ENCODE peak calls at places on chromosomes 16 and 17, in five cellular contexts. N is NCI-H2171 treated with DMSO at 0.1 percent for 48 hours; H is stimulated activated naive CD8-positive, alpha-beta T cell treated with anti-CD3 and anti-CD28 coated beads, Interleukin-15, amount 100 ng/mL, for 72 hours; S is NCI-H187 treated with DMSO at 0.1 percent for 48 hours; X is transverse colon. D is an unnamed sample.

GRCh38 chr16:74455619-74456289 is 34.5 kb upstream of the CLEC18B start:
- DNase-seq in N (no peak), H (no peak), S (no peak), X (no peak), D (no peak)

GRCh38 chr17:19306160-19307111 is 56.1 kb downstream of the B9D1 start:
- DNase-seq in N (no peak), H (peak; percentile 24), S (no peak), X (peak; percentile 48), D (no peak)

GRCh38 chr17:79781012-79781665 is 3.2 kb downstream of the CBX2 start:
- DNase-seq in N (no peak), H (no peak), S (no peak), X (no peak), D (no peak)

GRCh38 chr16:11781773-11782172 is 15.3 kb downstream of the ZC3H7A start:
- DNase-seq in N (peak; percentile 96), H (no peak), S (no peak), X (no peak), D (no peak)

GRCh38 chr17:53391197-53391596 is 431.5 kb upstream of the KIF2B start:
- DNase-seq in N (no peak), H (no peak), S (no peak), X (no peak), D (no peak)

GRCh38 chr17:40098846-40099626 is 1.4 kb downstream of the NR1D1 start:
- DNase-seq in N (peak; percentile 71), H (peak; percentile 96), S (peak; percentile 75), X (peak; percentile 100), D (peak; percentile 100)

GRCh38 chr17:73784015-73784603 is 139.9 kb upstream of the SDK2 start:
- DNase-seq in N (no peak), H (no peak), S (no peak), X (no peak), D (no peak)

GRCh38 chr16:55474821-55475220 is 4.2 kb upstream of the MMP2 start:
- DNase-seq in N (no peak), H (no peak), S (no peak), X (no peak), D (no peak)

GRCh38 chr16:745739-746138 is 4.9 kb upstream of the CIAO3 start:
- DNase-seq in N (no peak), H (no peak), S (no peak), X (no peak), D (peak; percentile 64)

GRCh38 chr17:74317071-74317470 is 9.0 kb upstream of the KIF19 start:
- DNase-seq in N (no peak), H (no peak), S (no peak), X (no peak), D (no peak)

GRCh38 chr16:53129281-53130192 is 74.7 kb downstream of the CHD9 start:
- DNase-seq in N (peak; percentile 42), H (no peak), S (no peak), X (no peak), D (no peak)

GRCh38 chr17:71084219-71084618 is 914.9 kb downstream of the KCNJ2 start:
- DNase-seq in N (peak; percentile 9), H (no peak), S (no peak), X (peak; percentile 46), D (peak; percentile 23)

GRCh38 chr16:57371494-57372371 is 557 bp upstream of the CX3CL1 start:
- DNase-seq in N (no peak), H (no peak), S (no peak), X (no peak), D (no peak)

GRCh38 chr17:64496348-64496785 is 487 bp downstream of the POLG2 start:
- DNase-seq in N (peak; percentile 31), H (no peak), S (no peak), X (no peak), D (no peak)

GRCh38 chr17:6554871-6555330 is 1.5 kb downstream of the PITPNM3 start:
- DNase-seq in N (no peak), H (no peak), S (no peak), X (peak; percentile 74), D (peak; percentile 72)

GRCh38 chr17:622356-622755 is 92.3 kb downstream of the VPS53 start:
- DNase-seq in N (no peak), H (no peak), S (no peak), X (no peak), D (no peak)

GRCh38 chr16:4525634-4526277 is 12.8 kb downstream of the CDIP1 start:
- DNase-seq in N (peak; percentile 33), H (no peak), S (no peak), X (no peak), D (peak; percentile 25)

GRCh38 chr16:3656491-3657468 is 2.3 kb downstream of the DNASE1 start:
- DNase-seq in N (no peak), H (no peak), S (no peak), X (no peak), D (peak; percentile 62)

GRCh38 chr17:12613566-12613965 is 52.1 kb upstream of the MYOCD start:
- DNase-seq in N (no peak), H (no peak), S (no peak), X (no peak), D (no peak)

GRCh38 chr17:75270218-75270965 is 639 bp downstream of the MIF4GD start:
- DNase-seq in N (peak; percentile 79), H (no peak), S (no peak), X (peak; percentile 78), D (peak; percentile 80)

GRCh38 chr17:35889818-35890773 is 9.9 kb upstream of the CCL5 start:
- DNase-seq in N (peak; percentile 88), H (no peak), S (no peak), X (no peak), D (no peak)

GRCh38 chr17:68491381-68491849 is 20.8 kb upstream of the PRKAR1A start:
- DNase-seq in N (no peak), H (no peak), S (no peak), X (peak; percentile 37), D (no peak)

GRCh38 chr16:87806246-87806607 is 40.4 kb upstream of the KLHDC4 start:
- DNase-seq in N (no peak), H (peak; percentile 58), S (no peak), X (peak; percentile 16), D (no peak)

GRCh38 chr17:47210105-47210504 is 957 bp downstream of the MYL4 start:
- DNase-seq in N (no peak), H (no peak), S (no peak), X (no peak), D (no peak)

GRCh38 chr17:77286641-77287431 is 146.1 kb downstream of the SEC14L1 start:
- DNase-seq in N (no peak), H (no peak), S (no peak), X (peak; percentile 88), D (peak; percentile 85)